ENCODE peak calls at places on chromosomes 1 and 21, in seven cellular contexts. V is CD8-positive, alpha-beta memory T cell; Q is M059J; H is NCI-H1105 treated with DMSO at 0.1 percent for 48 hours; R is GF-D8; T is mucosa of gallbladder; G is endothelial cell. F is an unnamed sample.

GRCh38 chr21:37700641-37701202 is 215.5 kb downstream of the KCNJ6 start:
- DNase-seq in V (no peak), Q (peak), H (peak), R (peak), T (no peak), G (peak), F (peak)

GRCh38 chr1:9593492-9594465 is 5.1 kb downstream of the TMEM201 start:
- DNase-seq in V (no peak), Q (peak), H (peak), R (peak), T (peak), G (peak), F (peak)

GRCh38 chr1:47471163-47471562 is 33.3 kb downstream of the FOXD2 start:
- DNase-seq in V (no peak), Q (no peak), H (no peak), R (no peak), T (peak), G (no peak), F (no peak)

GRCh38 chr21:31282095-31282709 is 61.9 kb downstream of the TIAM1 start:
- DNase-seq in V (no peak), Q (peak), H (no peak), R (no peak), T (peak), G (no peak), F (no peak)

GRCh38 chr1:23597635-23598388 is 38.5 kb upstream of the ID3 start:
- DNase-seq in V (no peak), Q (no peak), H (no peak), R (no peak), T (no peak), G (no peak), F (peak)

GRCh38 chr1:94113592-94114322 is 7.2 kb downstream of the ABCA4 start:
- DNase-seq in V (no peak), Q (no peak), H (no peak), R (no peak), T (no peak), G (no peak), F (no peak)

GRCh38 chr1:15057834-15058233 is 95.7 kb upstream of the TMEM51 start:
- DNase-seq in V (no peak), Q (no peak), H (no peak), R (no peak), T (no peak), G (no peak), F (no peak)

GRCh38 chr1:47436304-47436978 is 1.4 kb upstream of the FOXD2 start:
- DNase-seq in V (peak), Q (peak), H (peak), R (no peak), T (peak), G (peak), F (peak)

GRCh38 chr1:247467008-247467572 is 9.2 kb upstream of the OR2B11 start:
- DNase-seq in V (no peak), Q (no peak), H (no peak), R (no peak), T (no peak), G (no peak), F (no peak)